ENCODE peak calls at places on chromosome 6, in eight cellular contexts. P, K, U, D, H, R, A and F are unnamed samples.

GRCh38 chr6:68126089-68126749 is 508.9 kb upstream of the ADGRB3 start:
- DNase-seq in R (peak; percentile 24), P (no peak), A (no peak), K (no peak), H (peak; percentile 47), U (no peak), D (no peak), F (no peak)

GRCh38 chr6:35089935-35090505 is 51.1 kb downstream of the TCP11 start:
- DNase-seq in P (peak; percentile 7), K (no peak), A (peak; percentile 13), R (peak; percentile 95), H (peak; percentile 37), D (no peak), U (no peak), F (no peak)

GRCh38 chr6:158046201-158047119 is 64.8 kb downstream of the SYNJ2 start:
- DNase-seq in P (peak; percentile 87), R (no peak), A (no peak), H (no peak), D (no peak), K (no peak), U (no peak), F (no peak)

GRCh38 chr6:169976301-169977081 is 225.1 kb downstream of the ERMARD start:
- DNase-seq in U (no peak), A (no peak), H (no peak), K (no peak), D (peak; percentile 12), P (no peak), R (no peak), F (no peak)

GRCh38 chr6:27631614-27631925 is 158.7 kb upstream of the ZNF184 start:
- DNase-seq in H (no peak), P (no peak), K (no peak), D (no peak), R (no peak), A (no peak), U (no peak), F (no peak)

GRCh38 chr6:27957526-27957925 is 485 bp downstream of the OR2B6 start:
- DNase-seq in U (no peak), H (no peak), P (no peak), D (no peak), K (no peak), A (no peak), R (no peak), F (no peak)

GRCh38 chr6:5582758-5583157 is 321.4 kb downstream of the FARS2 start:
- DNase-seq in U (no peak), K (no peak), H (no peak), D (no peak), P (no peak), R (peak; percentile 37), A (no peak), F (no peak)

GRCh38 chr6:72974276-72974675 is 251.0 kb downstream of the KHDC1L start:
- DNase-seq in D (no peak), R (no peak), H (no peak), P (no peak), U (no peak), K (no peak), A (no peak), F (no peak)

GRCh38 chr6:29892696-29893095 is 49.6 kb upstream of the HLA-A start:
- DNase-seq in H (no peak), A (no peak), P (no peak), U (no peak), R (no peak), D (no peak), K (no peak), F (no peak)

GRCh38 chr6:154996841-154997311 is 1.8 kb downstream of the TIAM2 start:
- DNase-seq in K (no peak), A (no peak), U (no peak), H (no peak), P (no peak), D (no peak), R (no peak), F (no peak)

GRCh38 chr6:106187424-106187982 is 101.4 kb downstream of the PRDM1 start:
- DNase-seq in K (no peak), R (no peak), U (no peak), A (no peak), H (no peak), D (no peak), P (no peak), F (no peak)

GRCh38 chr6:119921491-119922010 is 572.0 kb upstream of the MAN1A1 start:
- DNase-seq in P (no peak), A (no peak), H (no peak), K (no peak), D (no peak), U (no peak), R (no peak), F (no peak)

GRCh38 chr6:143842902-143843688 is at the start of gene LTV1:
- DNase-seq in A (peak; percentile 97), R (peak; percentile 98), D (peak; percentile 96), H (peak; percentile 95), P (peak; percentile 96), U (peak; percentile 97), K (peak; percentile 98), F (peak; percentile 86)

GRCh38 chr6:80214436-80215022 is 108.1 kb downstream of the BCKDHB start:
- DNase-seq in H (peak; percentile 23), D (peak; percentile 30), A (peak; percentile 45), P (peak; percentile 23), R (peak; percentile 81), U (no peak), K (peak; percentile 57), F (no peak)

GRCh38 chr6:2220154-2220553 is 25.3 kb downstream of the GMDS start:
- DNase-seq in P (no peak), K (no peak), R (no peak), H (no peak), D (no peak), U (no peak), A (no peak), F (no peak)

GRCh38 chr6:114419175-114419574 is 76.4 kb upstream of the HS3ST5 start:
- DNase-seq in D (no peak), A (no peak), U (no peak), K (no peak), H (peak; percentile 38), R (no peak), P (no peak), F (no peak)

GRCh38 chr6:111950661-111951426 is 77.6 kb upstream of the FYN start:
- DNase-seq in P (no peak), R (peak; percentile 62), K (no peak), U (peak; percentile 16), A (peak; percentile 32), D (no peak), H (no peak), F (no peak)

GRCh38 chr6:148272597-148272996 is 70.0 kb upstream of the SASH1 start:
- DNase-seq in R (peak; percentile 55), U (no peak), P (no peak), A (no peak), D (no peak), H (no peak), K (no peak), F (no peak)

GRCh38 chr6:148269386-148269785 is 73.3 kb upstream of the SASH1 start:
- DNase-seq in U (no peak), K (no peak), D (no peak), P (no peak), H (no peak), R (no peak), A (no peak), F (no peak)

GRCh38 chr6:148272084-148272483 is 70.6 kb upstream of the SASH1 start:
- DNase-seq in A (no peak), R (peak; percentile 90), H (no peak), K (no peak), D (no peak), U (no peak), P (no peak), F (no peak)

GRCh38 chr6:148274809-148275208 is 67.8 kb upstream of the SASH1 start:
- DNase-seq in R (no peak), K (no peak), A (no peak), H (no peak), P (no peak), D (no peak), U (no peak), F (no peak)

DNA sequence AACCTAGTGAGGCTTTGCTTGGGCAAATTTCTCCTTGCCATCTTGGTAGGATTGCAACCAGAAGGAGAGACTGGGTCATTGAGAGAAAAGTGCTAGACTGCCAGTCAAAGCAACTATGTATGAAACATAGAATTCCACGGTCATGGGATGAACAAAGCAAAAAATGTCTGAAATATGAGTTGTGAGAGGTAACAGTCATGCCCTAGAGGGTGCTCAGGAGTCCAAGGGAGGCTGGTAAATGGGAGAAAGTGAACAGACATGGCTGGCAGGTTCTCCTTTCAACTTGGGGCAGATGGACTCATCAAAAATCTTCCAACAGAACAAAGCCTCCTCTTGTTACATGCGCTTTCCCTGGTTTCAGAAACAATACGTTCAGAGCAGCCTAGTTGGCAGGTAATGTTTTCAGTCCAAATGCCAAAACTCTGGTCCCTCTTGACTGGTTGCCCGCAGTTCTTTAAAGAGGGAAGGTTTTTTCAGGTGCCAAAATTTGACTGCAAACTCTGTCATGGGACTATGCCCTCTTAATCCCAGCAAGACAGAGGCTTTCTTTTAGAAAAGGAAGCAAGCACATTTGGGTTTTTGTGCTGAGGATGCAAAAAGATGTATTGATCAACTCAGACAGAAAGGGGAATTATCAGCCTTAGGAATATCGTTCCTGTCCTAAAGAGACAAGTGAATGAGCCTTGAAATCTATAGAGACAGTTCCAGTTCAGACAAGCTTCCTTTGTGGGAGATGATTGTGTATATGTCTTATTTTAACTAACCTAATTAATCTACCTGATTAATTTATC is 68.5 kb upstream of the SASH1 start:
- DNase-seq in H (no peak), P (no peak), A (no peak), D (no peak), R (peak; percentile 44), K (no peak), U (no peak), F (no peak)
- TF ChIP-seq CTCF in H (no peak), P (no peak), A (peak; percentile 50), D (no peak), R (peak; percentile 29), K (no peak), U (no peak), F (no peak)

GRCh38 chr6:43011207-43011606 is 2.5 kb downstream of the MEA1 start:
- DNase-seq in K (no peak), U (no peak), H (no peak), D (no peak), P (peak; percentile 45), A (no peak), R (no peak), F (no peak)
- TF ChIP-seq CTCF in K (no peak), U (no peak), H (no peak), D (no peak), P (peak; percentile 55), A (no peak), R (peak; percentile 21), F (no peak)

GRCh38 chr6:71194730-71195129 is 93.9 kb upstream of the OGFRL1 start:
- DNase-seq in K (no peak), R (peak; percentile 83), D (no peak), U (no peak), H (no peak), P (no peak), A (no peak), F (no peak)

GRCh38 chr6:71187136-71187535 is 101.5 kb upstream of the OGFRL1 start:
- DNase-seq in H (no peak), U (no peak), K (no peak), P (no peak), D (no peak), A (no peak), R (no peak), F (no peak)

GRCh38 chr6:71190809-71191208 is 97.8 kb upstream of the OGFRL1 start:
- DNase-seq in P (no peak), H (no peak), K (no peak), R (peak; percentile 72), D (no peak), A (peak; percentile 10), U (no peak), F (no peak)
- TF ChIP-seq CTCF in P (no peak), H (no peak), K (no peak), R (peak; percentile 33), D (peak; percentile 11), A (peak; percentile 67), U (no peak), F (peak; percentile 51)

GRCh38 chr6:40672118-40672517 is 85.0 kb upstream of the LRFN2 start:
- DNase-seq in K (no peak), H (no peak), R (no peak), U (no peak), D (no peak), A (peak; percentile 40), P (peak; percentile 65), F (no peak)
- TF ChIP-seq CTCF in K (no peak), H (peak; percentile 15), R (no peak), U (no peak), D (no peak), A (peak; percentile 24), P (peak; percentile 83), F (no peak)